ENCODE peak calls at places on chromosomes 16 and 17, in eight cellular contexts. V, O, T, K, R, U, E and B are unnamed samples.

GRCh38 chr17:42002792-42003301 is 14.4 kb downstream of the DNAJC7 start:
- ATAC-seq in V (no peak), E (no peak), O (no peak), R (peak), U (no peak), K (no peak), T (no peak), B (no peak)

GRCh38 chr17:59353106-59353854 is 21.8 kb downstream of the YPEL2 start:
- ATAC-seq in R (no peak), O (no peak), V (no peak), T (peak), U (no peak), K (no peak), E (no peak), B (no peak)

GRCh38 chr17:12712941-12713340 is 47.3 kb downstream of the MYOCD start:
- ATAC-seq in O (no peak), K (no peak), R (no peak), U (no peak), E (no peak), T (no peak), V (no peak), B (no peak)

GRCh38 chr17:32159586-32160438 is 17.5 kb downstream of the RHOT1 start:
- ATAC-seq in E (no peak), T (no peak), K (no peak), R (no peak), U (no peak), O (no peak), V (no peak), B (no peak)

GRCh38 chr17:29726721-29727252 is 104.1 kb upstream of the CORO6 start:
- ATAC-seq in T (peak), U (peak), E (no peak), V (peak), K (peak), O (no peak), R (no peak), B (no peak)

GRCh38 chr17:74274060-74274702 is at the start of gene DNAI2:
- ATAC-seq in V (no peak), O (no peak), R (no peak), T (peak), U (no peak), E (no peak), K (no peak), B (no peak)

GRCh38 chr17:76726766-76727718 is at the start of gene METTL23:
- ATAC-seq in U (peak), V (peak), E (peak), T (peak), O (peak), R (peak), K (peak), B (peak)

GRCh38 chr16:86362155-86362849 is 148.0 kb upstream of the FOXF1 start:
- ATAC-seq in T (no peak), K (no peak), E (no peak), O (no peak), V (no peak), R (no peak), U (no peak), B (no peak)

GRCh38 chr16:87344931-87345631 is 27.9 kb upstream of the C16orf95 start:
- ATAC-seq in K (peak), T (peak), E (no peak), V (peak), U (no peak), R (no peak), O (peak), B (peak)

GRCh38 chr16:29705030-29705429 is 26.1 kb downstream of the QPRT start:
- ATAC-seq in U (no peak), E (no peak), R (no peak), T (no peak), V (no peak), K (no peak), O (no peak), B (no peak)